ENCODE peak calls at places on chromosomes 2 and 18, in five cellular contexts. Z, L, O, P and C are unnamed samples.

GRCh38 chr18:24400587-24400986 is 3.0 kb upstream of the OSBPL1A start:
- DNase-seq in Z (no peak), P (no peak), L (no peak), O (no peak), C (no peak)

GRCh38 chr2:48529189-48529588 is 765 bp upstream of the STON1 start:
- DNase-seq in L (no peak), Z (peak), P (peak), O (peak), C (no peak)

GRCh38 chr2:135004005-135004746 is 43.1 kb downstream of the MAP3K19 start:
- DNase-seq in P (peak), Z (peak), L (peak), O (peak), C (peak)

GRCh38 chr2:17878222-17879136 is at the start of gene KCNS3:
- DNase-seq in P (peak), O (peak), Z (peak), L (peak), C (no peak)

GRCh38 chr2:66430906-66431619 is 3.9 kb upstream of the MEIS1 start:
- DNase-seq in O (no peak), L (no peak), P (no peak), Z (no peak), C (no peak)

GRCh38 chr18:8212893-8213805 is 396.1 kb upstream of the RAB12 start:
- DNase-seq in P (no peak), L (no peak), O (no peak), Z (no peak), C (peak)

GRCh38 chr18:22827216-22827615 is 105.9 kb upstream of the RBBP8 start:
- DNase-seq in L (no peak), O (no peak), P (no peak), Z (no peak), C (no peak)

GRCh38 chr2:75865702-75866101 is 155.0 kb upstream of the GCFC2 start:
- DNase-seq in Z (no peak), L (no peak), P (no peak), O (no peak), C (no peak)

GRCh38 chr2:48826986-48827385 is 71.5 kb upstream of the LHCGR start:
- DNase-seq in O (no peak), L (no peak), Z (no peak), P (no peak), C (no peak)

GRCh38 chr18:10368456-10369453 is 85.7 kb upstream of the APCDD1 start:
- DNase-seq in Z (no peak), L (no peak), O (no peak), P (no peak), C (no peak)

GRCh38 chr2:122515731-122516130 is 760.3 kb downstream of the TSN start:
- DNase-seq in O (no peak), Z (no peak), L (no peak), P (no peak), C (no peak)

GRCh38 chr2:220575963-220576362 is 948.5 kb downstream of the SLC4A3 start:
- DNase-seq in P (no peak), Z (no peak), L (no peak), O (no peak), C (no peak)

GRCh38 chr2:126902859-126903258 is 4.2 kb downstream of the TEX51 start:
- DNase-seq in L (no peak), Z (no peak), O (peak), P (no peak), C (no peak)

GRCh38 chr18:48545690-48546365 is 7.0 kb downstream of the CTIF start:
- DNase-seq in P (peak), L (peak), Z (peak), O (peak), C (no peak)

GRCh38 chr2:222828572-222828971 is 32.3 kb upstream of the ACSL3 start:
- DNase-seq in L (no peak), Z (no peak), O (no peak), P (no peak), C (no peak)

GRCh38 chr2:237818066-237818473 is 19.5 kb downstream of the RBM44 start:
- DNase-seq in O (no peak), Z (no peak), L (no peak), P (no peak), C (no peak)

GRCh38 chr2:158774663-158775062 is 20.5 kb upstream of the DAPL1 start:
- DNase-seq in O (no peak), P (no peak), Z (no peak), L (no peak), C (no peak)

GRCh38 chr2:21585863-21586262 is 462.1 kb downstream of the TDRD15 start:
- DNase-seq in Z (no peak), L (no peak), O (no peak), P (no peak), C (no peak)

GRCh38 chr2:128775064-128775347 is 456.3 kb upstream of the HS6ST1 start:
- DNase-seq in L (no peak), P (no peak), O (no peak), Z (no peak), C (no peak)

GRCh38 chr18:33560686-33561370 is 17.2 kb upstream of the ASXL3 start:
- DNase-seq in Z (no peak), P (no peak), L (no peak), O (no peak), C (no peak)

GRCh38 chr2:97748397-97748796 is 35.0 kb downstream of the ZAP70 start:
- DNase-seq in L (peak), P (peak), O (no peak), Z (peak), C (no peak)

GRCh38 chr2:42048318-42049251 is 764 bp downstream of the PKDCC start:
- DNase-seq in P (peak), Z (peak), L (no peak), O (no peak), C (no peak)

GRCh38 chr2:216535454-216535995 is 36.9 kb downstream of the RPL37A start:
- DNase-seq in P (no peak), L (no peak), O (peak), Z (peak), C (peak)

GRCh38 chr2:236569593-236569973 is at the start of gene ACKR3:
- DNase-seq in L (peak), Z (peak), O (peak), P (peak), C (peak)

GRCh38 chr2:168343586-168343985 is 96.2 kb upstream of the STK39 start:
- DNase-seq in L (no peak), Z (no peak), O (no peak), P (no peak), C (no peak)

GRCh38 chr2:81412681-81413080 is 1108.1 kb upstream of the LRRTM1 start:
- DNase-seq in L (no peak), O (no peak), P (no peak), Z (no peak), C (no peak)

GRCh38 chr18:13269599-13270011 is 51.0 kb downstream of the LDLRAD4 start:
- DNase-seq in Z (no peak), L (no peak), P (no peak), O (no peak), C (peak)

GRCh38 chr2:229719926-229720652 is 5.7 kb upstream of the DNER start:
- DNase-seq in Z (no peak), O (no peak), P (no peak), L (no peak), C (no peak)

GRCh38 chr2:2933421-2933820 is 444.2 kb downstream of the EIPR1 start:
- DNase-seq in O (no peak), P (no peak), Z (peak), L (peak), C (no peak)

GRCh38 chr2:15122915-15123314 is 438.2 kb downstream of the NBAS start:
- DNase-seq in Z (no peak), L (no peak), O (no peak), P (no peak), C (no peak)

GRCh38 chr2:17754773-17755425 is 961 bp downstream of the GEN1 start:
- DNase-seq in L (no peak), Z (no peak), O (no peak), P (no peak), C (no peak)

GRCh38 chr2:50658883-50659282 is 373.0 kb downstream of the NRXN1 start:
- DNase-seq in L (no peak), Z (no peak), P (no peak), O (no peak), C (no peak)

GRCh38 chr2:141386168-141386567 is 744.6 kb downstream of the LRP1B start:
- DNase-seq in L (no peak), O (no peak), P (no peak), Z (no peak), C (no peak)

GRCh38 chr2:141379965-141380624 is 750.7 kb downstream of the LRP1B start:
- DNase-seq in O (no peak), L (no peak), Z (no peak), P (no peak), C (no peak)

GRCh38 chr2:141384676-141385075 is 746.1 kb downstream of the LRP1B start:
- DNase-seq in L (no peak), Z (no peak), O (no peak), P (no peak), C (no peak)

GRCh38 chr2:141380625-141381012 is 750.2 kb downstream of the LRP1B start:
- DNase-seq in Z (no peak), L (no peak), P (no peak), O (no peak), C (no peak)

DNA sequence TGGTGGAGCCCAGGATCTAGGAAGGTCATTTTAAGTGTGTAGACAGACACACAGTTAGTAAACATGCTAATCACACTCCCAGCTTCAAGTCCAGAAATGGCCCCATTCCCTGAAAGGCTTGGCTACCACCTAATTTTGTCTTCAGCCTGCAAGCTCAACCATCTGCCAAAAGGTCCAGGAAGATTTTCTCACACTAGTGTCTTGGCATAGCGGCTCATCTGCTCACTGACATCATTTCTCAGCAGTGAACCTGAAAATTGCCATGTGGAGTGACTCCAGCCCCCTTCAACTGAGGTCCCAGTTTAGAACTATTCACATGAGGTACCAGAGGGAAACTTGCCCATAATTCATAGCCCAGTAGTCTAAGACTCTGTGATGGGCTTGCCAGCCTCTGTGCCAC is 748.9 kb downstream of the LRP1B start:
- DNase-seq in L (no peak), O (no peak), Z (no peak), P (no peak), C (no peak)
- TF ChIP-seq CTCF in L (no peak), O (no peak), Z (no peak), P (no peak), C (no peak)

GRCh38 chr2:239267411-239267941 is 133.3 kb downstream of the HDAC4 start:
- DNase-seq in P (no peak), Z (no peak), L (no peak), O (peak), C (no peak)
- TF ChIP-seq CTCF in P (no peak), Z (no peak), L (no peak), O (no peak), C (peak)

DNA sequence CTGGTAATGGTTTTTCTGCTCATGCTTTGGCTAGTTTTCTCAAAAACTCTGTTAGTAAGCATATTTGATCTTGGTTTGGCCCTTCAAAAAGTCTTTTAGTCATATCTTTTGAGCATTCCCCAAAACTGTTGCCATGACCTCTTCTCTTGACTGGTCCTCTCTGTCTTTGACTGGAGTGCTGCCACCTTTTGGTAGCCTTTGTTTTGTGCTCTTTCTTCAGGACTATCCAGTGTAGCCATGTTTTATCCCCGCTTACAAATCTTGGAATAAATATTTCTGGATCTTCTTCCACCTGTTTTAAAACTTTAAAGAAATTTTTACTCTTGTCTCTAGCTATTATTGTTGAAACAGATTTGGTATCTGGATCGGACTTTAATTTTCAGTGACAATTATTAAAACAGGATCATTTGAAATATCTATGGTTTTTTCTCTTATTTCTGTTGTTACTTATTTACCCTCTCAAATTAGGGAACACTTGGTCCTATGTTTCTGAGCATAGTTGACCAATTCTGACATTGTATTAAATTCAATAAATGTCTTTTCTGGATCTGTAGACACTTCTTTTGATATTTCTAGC is 965 bp upstream of the ELOA2 start:
- DNase-seq in L (peak), O (no peak), Z (peak), P (peak), C (no peak)
- TF ChIP-seq CTCF in L (peak), O (no peak), Z (peak), P (peak), C (peak)

GRCh38 chr18:44901283-44901682 is 220.6 kb downstream of the SETBP1 start:
- DNase-seq in L (no peak), O (no peak), Z (no peak), P (peak), C (no peak)
- TF ChIP-seq CTCF in L (peak), O (no peak), Z (no peak), P (no peak), C (peak)